ENCODE peak calls at places on chromosomes 11 and 22, in eight cellular contexts. O is Karpas-422; C is Caco-2; U is psoas muscle; E is tibial artery; F is CD8-positive, alpha-beta T cell; T is neural progenitor cell; Z is naive thymus-derived CD4-positive, alpha-beta T cell. P is an unnamed sample.
A peak's percentile ranks its signal among the peaks of the same experiment; 100 is the strongest.

GRCh38 chr11:72222106-72222891 is 2.3 kb upstream of the INPPL1 start:
- DNase-seq in O (no peak), C (peak; percentile 55), U (no peak), E (peak; percentile 66), F (no peak), T (peak; percentile 18), Z (no peak), P (no peak)

GRCh38 chr11:2825261-2825885 is 60.2 kb downstream of the CDKN1C start:
- DNase-seq in O (no peak), C (no peak), U (peak; percentile 90), E (peak; percentile 93), F (no peak), T (no peak), Z (no peak), P (no peak)

GRCh38 chr11:91871791-91872190 is 352.8 kb upstream of the FAT3 start:
- DNase-seq in O (no peak), C (no peak), U (no peak), E (no peak), F (no peak), T (no peak), Z (no peak), P (peak; percentile 5)

GRCh38 chr22:35641494-35642120 is 6.6 kb upstream of the APOL6 start:
- DNase-seq in O (no peak), C (no peak), U (no peak), E (no peak), F (no peak), T (peak; percentile 50), Z (no peak), P (no peak)

GRCh38 chr22:32389685-32390084 is 22.4 kb downstream of the RTCB start:
- DNase-seq in O (peak; percentile 65), C (peak; percentile 33), U (no peak), E (no peak), F (no peak), T (peak; percentile 54), Z (no peak), P (no peak)

GRCh38 chr11:95912902-95913560 is 10.9 kb downstream of the MTMR2 start:
- DNase-seq in O (no peak), C (no peak), U (no peak), E (no peak), F (no peak), T (no peak), Z (no peak), P (no peak)

GRCh38 chr22:42132457-42132856 is 1.8 kb upstream of the CYP2D6 start:
- DNase-seq in O (no peak), C (no peak), U (no peak), E (no peak), F (no peak), T (no peak), Z (no peak), P (no peak)

GRCh38 chr11:65663634-65664200 is 1.0 kb upstream of the RELA start:
- DNase-seq in O (peak; percentile 63), C (peak; percentile 38), U (peak; percentile 67), E (peak; percentile 87), F (peak; percentile 53), T (peak; percentile 52), Z (no peak), P (peak; percentile 57)

GRCh38 chr22:46617250-46618103 is 2.7 kb upstream of the GRAMD4 start:
- DNase-seq in O (no peak), C (no peak), U (no peak), E (no peak), F (peak; percentile 0), T (no peak), Z (no peak), P (no peak)

GRCh38 chr11:125933030-125933813 is 12.6 kb upstream of the VSIG10L2 start:
- DNase-seq in O (no peak), C (no peak), U (no peak), E (peak; percentile 38), F (no peak), T (no peak), Z (no peak), P (no peak)

GRCh38 chr11:105229257-105229656 is 89.7 kb upstream of the CARD18 start:
- DNase-seq in O (no peak), C (no peak), U (no peak), E (no peak), F (no peak), T (no peak), Z (no peak), P (no peak)

GRCh38 chr11:27722117-27722844 is 22.0 kb upstream of the BDNF start:
- DNase-seq in O (no peak), C (no peak), U (no peak), E (no peak), F (no peak), T (peak; percentile 58), Z (no peak), P (no peak)

GRCh38 chr22:49272546-49273125 is 555.0 kb downstream of the BRD1 start:
- DNase-seq in O (no peak), C (no peak), U (no peak), E (peak; percentile 54), F (no peak), T (no peak), Z (no peak), P (no peak)

GRCh38 chr11:90845126-90845525 is 622.3 kb upstream of the CHORDC1 start:
- DNase-seq in O (no peak), C (no peak), U (no peak), E (no peak), F (no peak), T (no peak), Z (no peak), P (no peak)

GRCh38 chr11:90846628-90847027 is 623.8 kb upstream of the CHORDC1 start:
- DNase-seq in O (no peak), C (no peak), U (no peak), E (no peak), F (no peak), T (no peak), Z (no peak), P (no peak)

GRCh38 chr11:90845799-90846198 is 623.0 kb upstream of the CHORDC1 start:
- DNase-seq in O (no peak), C (no peak), U (no peak), E (no peak), F (no peak), T (no peak), Z (no peak), P (no peak)

GRCh38 chr11:90849278-90849677 is 626.4 kb upstream of the CHORDC1 start:
- DNase-seq in O (no peak), C (no peak), U (no peak), E (no peak), F (no peak), T (no peak), Z (no peak), P (no peak)

DNA sequence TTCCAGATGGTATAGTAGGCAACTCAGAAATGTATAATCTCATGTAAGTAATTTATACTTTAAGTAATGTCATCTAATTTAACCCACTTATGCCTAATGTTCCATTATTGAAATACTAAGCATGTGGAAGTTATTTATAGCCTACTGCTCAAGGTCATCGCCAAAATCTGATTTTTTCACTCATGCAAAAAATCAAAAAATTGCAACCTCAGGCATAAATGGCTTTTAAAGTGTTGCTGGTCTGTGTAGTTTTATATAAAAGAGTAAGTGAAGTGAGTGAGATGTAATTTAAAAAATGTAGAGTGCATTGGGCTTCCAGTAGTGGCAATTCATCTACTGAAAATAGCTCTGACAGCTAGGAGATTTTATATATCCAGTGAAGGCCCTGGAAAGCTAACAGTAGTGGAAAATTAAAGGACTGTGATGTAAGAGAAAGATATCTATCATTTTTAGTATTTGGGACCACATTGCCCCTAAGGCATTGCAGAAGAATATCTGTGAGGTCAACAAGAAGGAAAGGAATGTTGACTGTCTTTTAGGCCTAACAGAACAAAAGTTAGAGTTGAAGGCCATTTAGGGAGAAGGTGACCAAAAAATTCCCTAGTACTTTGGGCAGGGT is 624.5 kb upstream of the CHORDC1 start:
- DNase-seq in O (no peak), C (no peak), U (no peak), E (no peak), F (no peak), T (no peak), Z (no peak), P (no peak)
- H3K4me1 ChIP-seq in O (no peaks in the 10 kb centered on the region), C (no peaks in the 10 kb centered on the region), U (no peaks in the 10 kb centered on the region), E (no peaks in the 10 kb centered on the region), F (no peaks in the 10 kb centered on the region), T (no peaks in the 10 kb centered on the region), Z (no peaks in the 10 kb centered on the region), P (no peaks in the 10 kb centered on the region)

GRCh38 chr11:46493786-46494185 is 100.0 kb downstream of the AMBRA1 start:
- DNase-seq in O (no peak), C (no peak), U (no peak), E (no peak), F (no peak), T (no peak), Z (no peak), P (no peak)
- H3K36me3 ChIP-seq in O (no peaks in the 10 kb centered on the region), C (no peaks in the 10 kb centered on the region), U (peaks cover 18% of the 10 kb centered on the region), E (peaks cover 20% of the 10 kb centered on the region), F (peaks cover 19% of the 10 kb centered on the region), T (no peaks in the 10 kb centered on the region), Z (no peaks in the 10 kb centered on the region), P (peaks cover 4% of the 10 kb centered on the region)

GRCh38 chr11:861105-861479 is 18.4 kb downstream of the TSPAN4 start:
- DNase-seq in O (no peak), C (no peak), U (no peak), E (no peak), F (no peak), T (no peak), Z (no peak), P (no peak)

GRCh38 chr11:860238-861104 is 17.8 kb downstream of the TSPAN4 start:
- DNase-seq in O (no peak), C (no peak), U (no peak), E (no peak), F (no peak), T (no peak), Z (no peak), P (no peak)

GRCh38 chr11:859394-860131 is 16.9 kb downstream of the TSPAN4 start:
- DNase-seq in O (peak; percentile 74), C (no peak), U (peak; percentile 68), E (no peak), F (no peak), T (no peak), Z (no peak), P (peak; percentile 68)

GRCh38 chr11:858053-858992 is 15.7 kb downstream of the TSPAN4 start:
- DNase-seq in O (no peak), C (no peak), U (no peak), E (no peak), F (no peak), T (no peak), Z (no peak), P (no peak)

GRCh38 chr11:858993-859339 is 16.3 kb downstream of the TSPAN4 start:
- DNase-seq in O (no peak), C (no peak), U (no peak), E (no peak), F (no peak), T (no peak), Z (no peak), P (no peak)
- H3K4me1 ChIP-seq in O (peaks cover 10% of the 10 kb centered on the region), C (no peaks in the 10 kb centered on the region), U (peaks cover 4% of the 10 kb centered on the region), E (no peaks in the 10 kb centered on the region), F (no peaks in the 10 kb centered on the region), T (peaks cover 34% of the 10 kb centered on the region), Z (no peaks in the 10 kb centered on the region), P (no peaks in the 10 kb centered on the region)

GRCh38 chr22:31284756-31285155 is 7.5 kb downstream of the PIK3IP1 start:
- DNase-seq in O (no peak), C (no peak), U (no peak), E (no peak), F (no peak), T (peak; percentile 25), Z (no peak), P (no peak)
- H3K36me3 ChIP-seq in O (peaks cover 5% of the 10 kb centered on the region), C (no peaks in the 10 kb centered on the region), U (peaks cover 100% of the 10 kb centered on the region), E (peaks cover 99% of the 10 kb centered on the region), F (peaks cover 82% of the 10 kb centered on the region), T (no peaks in the 10 kb centered on the region), Z (peaks cover 61% of the 10 kb centered on the region), P (peaks cover 11% of the 10 kb centered on the region)

P was measured in small intestine.